ENCODE peak calls at places on chromosomes 4 and X, in ten cellular contexts. D is breast epithelium, M is H1, S is Peyer's patch, V is K562, F is tibial nerve, O is fibroblast of pulmonary artery, Z is HepG2, B is astrocyte, I is HCT116. T is an unnamed sample.

GRCh38 chrX:39000802-39001201 is 199.5 kb downstream of the MID1IP1 start:
- DNase-seq in D (no peak), M (no peak), S (no peak), V (no peak), F (no peak), O (no peak), Z (no peak), B (no peak), I (no peak), T (no peak)

GRCh38 chr4:122836941-122837340 is 10.3 kb downstream of the FGF2 start:
- DNase-seq in D (no peak), M (no peak), S (no peak), V (no peak), F (no peak), O (peak; percentile 35), Z (no peak), B (peak; percentile 61), I (no peak), T (no peak)

GRCh38 chr4:28555851-28556250 is 1695.2 kb downstream of the STIM2 start:
- DNase-seq in D (no peak), M (no peak), S (no peak), V (no peak), F (no peak), O (peak; percentile 4), Z (no peak), B (no peak), I (no peak), T (no peak)

GRCh38 chr4:31461425-31461824 is 741.3 kb downstream of the PCDH7 start:
- DNase-seq in D (no peak), M (no peak), S (no peak), V (no peak), F (no peak), O (no peak), Z (no peak), B (peak; percentile 14), I (peak; percentile 81), T (no peak)

GRCh38 chrX:153780678-153781427 is at the start of gene SRPK3:
- DNase-seq in D (no peak), M (no peak), S (no peak), V (no peak), F (no peak), O (no peak), Z (no peak), B (no peak), I (no peak), T (no peak)

GRCh38 chr4:92847046-92847445 is 543.3 kb downstream of the GRID2 start:
- DNase-seq in D (no peak), M (no peak), S (no peak), V (no peak), F (no peak), O (no peak), Z (no peak), B (no peak), I (no peak), T (no peak)

GRCh38 chrX:154478728-154479622 is at the start of gene LAGE3:
- DNase-seq in D (peak; percentile 90), M (peak; percentile 97), S (peak; percentile 96), V (peak; percentile 87), F (peak; percentile 90), O (peak; percentile 92), Z (peak; percentile 60), B (peak; percentile 67), I (peak; percentile 69), T (peak; percentile 93)

GRCh38 chrX:73478961-73479360 is 32.1 kb downstream of the CDX4 start:
- DNase-seq in D (no peak), M (no peak), S (no peak), V (no peak), F (no peak), O (no peak), Z (peak; percentile 4), B (no peak), I (no peak), T (no peak)

GRCh38 chr4:46274717-46275116 is 115.2 kb downstream of the GABRA2 start:
- DNase-seq in D (no peak), M (no peak), S (no peak), V (no peak), F (no peak), O (peak; percentile 3), Z (peak; percentile 2), B (no peak), I (no peak), T (no peak)

GRCh38 chr4:52051213-52051614 is at the start of gene SPATA18:
- DNase-seq in D (peak; percentile 52), M (peak; percentile 47), S (peak; percentile 69), V (no peak), F (no peak), O (no peak), Z (no peak), B (peak; percentile 10), I (no peak), T (no peak)

GRCh38 chr4:55395529-55396304 is at the start of gene TMEM165:
- DNase-seq in D (peak; percentile 93), M (peak; percentile 94), S (peak; percentile 98), V (peak; percentile 96), F (peak; percentile 80), O (peak; percentile 85), Z (peak; percentile 77), B (peak; percentile 76), I (peak; percentile 77), T (peak; percentile 96)

GRCh38 chrX:46366597-46367207 is 178.5 kb downstream of the ZNF674 start:
- DNase-seq in D (no peak), M (no peak), S (no peak), V (no peak), F (no peak), O (no peak), Z (no peak), B (no peak), I (no peak), T (no peak)

GRCh38 chrX:2502668-2503519 is 2.1 kb upstream of the DHRSX start:
- DNase-seq in D (no peak), M (no peak), S (no peak), V (no peak), F (no peak), O (peak; percentile 45), Z (no peak), B (peak; percentile 10), I (no peak), T (peak; percentile 47)

GRCh38 chr4:151901631-151902030 is 140.8 kb upstream of the GATB start:
- DNase-seq in D (no peak), M (no peak), S (no peak), V (no peak), F (no peak), O (no peak), Z (no peak), B (no peak), I (no peak), T (no peak)

GRCh38 chr4:2836391-2836859 is 7.2 kb upstream of the ADD1 start:
- DNase-seq in D (no peak), M (peak; percentile 33), S (no peak), V (no peak), F (no peak), O (no peak), Z (no peak), B (no peak), I (no peak), T (no peak)

GRCh38 chr4:189048119-189048518 is 892.6 kb upstream of the FRG1 start:
- DNase-seq in D (no peak), M (no peak), S (no peak), V (no peak), F (no peak), O (no peak), Z (no peak), B (no peak), I (no peak), T (no peak)

GRCh38 chr4:189053621-189054020 is 887.1 kb upstream of the FRG1 start:
- DNase-seq in D (no peak), M (no peak), S (no peak), V (no peak), F (no peak), O (no peak), Z (no peak), B (no peak), I (no peak), T (no peak)

GRCh38 chr4:189046642-189047041 is 894.0 kb upstream of the FRG1 start:
- DNase-seq in D (no peak), M (no peak), S (no peak), V (no peak), F (no peak), O (no peak), Z (no peak), B (no peak), I (no peak), T (no peak)

DNA sequence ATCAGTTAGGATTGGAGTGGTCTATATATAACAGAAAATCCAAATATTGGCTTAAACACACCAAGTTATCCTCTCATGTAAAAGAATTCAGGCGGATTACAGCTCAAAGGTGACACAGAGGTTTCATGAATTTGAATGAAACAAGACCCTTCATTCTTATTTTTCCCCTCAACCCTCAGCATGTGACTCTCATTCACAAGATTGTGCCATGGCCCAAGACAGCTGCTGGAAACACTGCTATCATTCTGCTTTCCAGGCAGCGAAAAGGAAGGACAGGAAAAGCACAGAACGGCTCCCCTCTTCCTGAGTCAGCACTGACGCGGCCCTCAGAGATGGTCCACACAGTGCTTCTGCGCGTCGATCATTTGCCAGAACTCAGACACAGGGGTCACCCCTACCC is 891.0 kb upstream of the FRG1 start:
- DNase-seq in D (no peak), M (no peak), S (no peak), V (no peak), F (no peak), O (no peak), Z (no peak), B (no peak), I (no peak), T (no peak)
- TF ChIP-seq CTCF in D (no peak), M (no peak), S (no peak), V (no peak), F (no peak), O (no peak), Z (no peak), B (no peak), I (no peak), T (no peak)

GRCh38 chr4:53591372-53591892 is at the start of gene LNX1:
- DNase-seq in D (peak; percentile 90), M (peak; percentile 86), S (peak; percentile 93), V (peak; percentile 33), F (no peak), O (no peak), Z (no peak), B (no peak), I (peak; percentile 79), T (no peak)
- H3K4me3 ChIP-seq in D (no peak within 1 kb of the TSS), M (peak within 1 kb of the TSS; percentile 50), S (no peak within 1 kb of the TSS), V (peak within 1 kb of the TSS; percentile 33), F (no peak within 1 kb of the TSS), O (no peak within 1 kb of the TSS), Z (no peak within 1 kb of the TSS), B (no peak within 1 kb of the TSS), I (peak within 1 kb of the TSS; percentile 55), T (no peak within 1 kb of the TSS)

DNA sequence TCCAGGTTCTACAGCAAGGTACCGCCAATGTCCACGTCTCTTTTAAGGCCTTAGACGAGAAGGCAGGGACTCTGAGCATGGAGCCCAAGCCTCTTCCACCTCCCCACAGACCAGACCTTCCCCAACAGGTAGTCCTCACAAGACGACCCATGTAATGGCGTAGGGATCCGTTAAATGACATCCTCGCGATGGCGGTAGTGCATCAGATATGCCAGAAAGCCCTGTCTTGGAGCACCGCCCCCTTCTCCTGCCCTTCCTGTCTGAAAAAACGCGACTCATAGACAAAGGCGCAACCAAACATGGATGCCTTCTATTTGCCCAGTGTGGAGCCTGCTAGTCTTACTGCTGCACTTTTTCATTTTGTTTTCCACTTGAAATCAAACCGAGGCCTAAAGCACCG is 185.4 kb downstream of the OR13H1 start:
- DNase-seq in D (no peak), M (no peak), S (no peak), V (no peak), F (no peak), O (no peak), Z (no peak), B (peak; percentile 65), I (no peak), T (peak; percentile 89)
- TF ChIP-seq CTCF in D (peak; percentile 16), M (no peak), S (no peak), V (no peak), F (peak; percentile 21), O (no peak), Z (no peak), B (no peak), I (no peak), T (no peak)

GRCh38 chr4:127151941-127152340 is 480.8 kb upstream of the INTU start:
- DNase-seq in D (no peak), M (no peak), S (no peak), V (no peak), F (no peak), O (no peak), Z (no peak), B (peak; percentile 6), I (no peak), T (no peak)
- H3K4me3 ChIP-seq in D (no peak overlapping the region), M (no peak overlapping the region), S (no peak overlapping the region), V (no peak overlapping the region), F (no peak overlapping the region), O (no peak overlapping the region), Z (no peak overlapping the region), B (no peak overlapping the region), I (no peak overlapping the region), T (no peak overlapping the region)